ENCODE peak calls at places on chromosomes 5 and 9, in seven cellular contexts. K, V, I, F, N, B and A are unnamed samples.

GRCh38 chr5:79202076-79202475 is 33.9 kb upstream of the JMY start:
- DNase-seq in F (peak; percentile 36), B (no peak), K (no peak), I (no peak), N (no peak), V (no peak), A (no peak)

GRCh38 chr9:137156567-137157375 is 13.1 kb downstream of the LRRC26 start:
- DNase-seq in B (peak; percentile 61), I (no peak), K (peak; percentile 88), F (no peak), V (peak; percentile 70), N (no peak), A (peak; percentile 54)

GRCh38 chr5:139383275-139383992 is at the start of gene SLC23A1:
- DNase-seq in F (no peak), B (no peak), V (no peak), N (no peak), K (no peak), I (peak; percentile 56), A (no peak)

GRCh38 chr5:91787718-91788117 is 404.6 kb upstream of the ARRDC3 start:
- DNase-seq in K (no peak), N (no peak), F (no peak), B (no peak), V (no peak), I (no peak), A (no peak)

GRCh38 chr9:14412778-14413177 is 98.8 kb upstream of the NFIB start:
- DNase-seq in K (no peak), V (no peak), I (no peak), F (no peak), N (no peak), B (no peak), A (no peak)

GRCh38 chr5:127562252-127562651 is 44.8 kb downstream of the PRRC1 start:
- DNase-seq in F (no peak), V (peak; percentile 25), B (peak; percentile 55), I (no peak), N (no peak), K (no peak), A (peak; percentile 12)

GRCh38 chr9:104304925-104305324 is 199.1 kb upstream of the OR13F1 start:
- DNase-seq in I (no peak), V (no peak), N (no peak), B (peak; percentile 50), F (no peak), K (no peak), A (no peak)

GRCh38 chr5:53416144-53416730 is 64.2 kb upstream of the FST start:
- DNase-seq in K (no peak), F (peak; percentile 12), I (no peak), B (no peak), N (no peak), V (no peak), A (no peak)

GRCh38 chr9:137605146-137606004 is at the start of gene ARRDC1:
- DNase-seq in N (peak; percentile 92), K (peak; percentile 90), B (peak; percentile 96), F (peak; percentile 89), I (peak; percentile 99), V (peak; percentile 93), A (peak; percentile 96)

GRCh38 chr9:16268037-16269010 is 602.1 kb downstream of the BNC2 start:
- DNase-seq in I (no peak), V (peak; percentile 25), N (no peak), K (no peak), B (no peak), F (no peak), A (peak; percentile 90)

GRCh38 chr9:100379862-100380261 is 27.1 kb upstream of the TEX10 start:
- DNase-seq in V (no peak), B (no peak), N (no peak), I (no peak), F (no peak), K (no peak), A (no peak)

GRCh38 chr9:89175739-89176360 is 2.8 kb downstream of the SHC3 start:
- DNase-seq in I (no peak), K (no peak), N (no peak), V (no peak), B (no peak), F (no peak), A (peak; percentile 43)

GRCh38 chr5:84381501-84382362 is 2.9 kb downstream of the EDIL3 start:
- DNase-seq in N (peak; percentile 20), I (no peak), V (no peak), K (no peak), F (no peak), B (no peak), A (peak; percentile 35)

GRCh38 chr5:149735066-149735465 is 5.0 kb downstream of the PPARGC1B start:
- DNase-seq in V (no peak), B (no peak), F (no peak), I (no peak), K (no peak), N (no peak), A (no peak)

GRCh38 chr5:174283176-174283575 is 237.7 kb downstream of the NSG2 start:
- DNase-seq in B (no peak), K (no peak), I (no peak), F (no peak), N (no peak), V (no peak), A (no peak)

GRCh38 chr5:3333105-3333504 is 262.5 kb upstream of the IRX1 start:
- DNase-seq in K (no peak), B (no peak), V (no peak), F (no peak), N (no peak), I (peak; percentile 58), A (no peak)

GRCh38 chr5:171595801-171596231 is 176.4 kb downstream of the FGF18 start:
- DNase-seq in V (no peak), N (no peak), F (no peak), K (no peak), B (no peak), I (no peak), A (no peak)

GRCh38 chr9:86766912-86767311 is 180.4 kb downstream of the GAS1 start:
- DNase-seq in B (peak; percentile 45), I (no peak), N (peak; percentile 41), F (peak; percentile 75), K (no peak), V (peak; percentile 74), A (no peak)

GRCh38 chr5:132076983-132077382 is 3.4 kb downstream of the CSF2 start:
- DNase-seq in F (no peak), V (no peak), I (no peak), N (no peak), K (no peak), B (no peak), A (no peak)

GRCh38 chr9:131610231-131610761 is 65.0 kb downstream of the PRRT1B start:
- DNase-seq in K (no peak), V (no peak), F (no peak), B (no peak), N (peak; percentile 66), I (no peak), A (no peak)

GRCh38 chr9:86098793-86099694 is at the start of gene GOLM1:
- DNase-seq in K (peak; percentile 74), B (peak; percentile 89), I (peak; percentile 82), F (no peak), N (peak; percentile 29), V (peak; percentile 42), A (peak; percentile 80)

GRCh38 chr5:80884851-80885697 is 75.1 kb upstream of the RASGRF2 start:
- DNase-seq in F (no peak), B (no peak), N (no peak), K (no peak), V (no peak), I (no peak), A (no peak)

GRCh38 chr9:117929873-117930272 is 225.7 kb downstream of the TLR4 start:
- DNase-seq in B (no peak), V (no peak), K (no peak), F (no peak), N (no peak), I (no peak), A (no peak)

DNA sequence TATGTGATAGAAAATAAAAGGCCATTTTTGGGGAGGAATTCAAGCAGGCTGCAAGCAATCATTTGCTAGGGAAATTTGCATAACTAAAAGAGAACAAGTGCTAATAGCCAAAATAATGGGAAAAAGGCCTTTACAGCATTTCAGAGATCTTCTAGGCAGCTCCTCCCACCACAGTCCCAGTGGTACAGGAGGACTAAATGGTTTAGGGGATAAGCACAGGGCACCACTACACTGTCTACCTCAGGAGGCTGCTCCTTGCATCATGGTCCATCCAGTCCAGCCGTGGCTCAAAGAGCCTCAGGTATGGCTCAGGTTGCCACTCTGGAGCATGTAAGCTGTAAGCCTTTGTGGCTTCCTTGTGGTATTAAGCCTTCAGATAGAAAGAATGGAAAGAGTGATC is 485.6 kb downstream of the PDE4D start:
- DNase-seq in V (no peak), B (no peak), K (no peak), I (no peak), N (no peak), F (no peak), A (no peak)
- H3K9me3 ChIP-seq in V (no peaks in the 10 kb centered on the region), B (no peaks in the 10 kb centered on the region), K (peaks cover 21% of the 10 kb centered on the region), I (peaks cover 4% of the 10 kb centered on the region), N (no peaks in the 10 kb centered on the region), F (no peaks in the 10 kb centered on the region), A (peaks cover 4% of the 10 kb centered on the region)

GRCh38 chr5:11110128-11110527 is 349.1 kb upstream of the DAP start:
- DNase-seq in B (no peak), F (no peak), V (no peak), K (no peak), N (no peak), I (no peak), A (no peak)
- TF ChIP-seq CTCF in B (no peak), F (no peak), V (no peak), K (no peak), N (no peak), I (no peak), A (no peak)

DNA sequence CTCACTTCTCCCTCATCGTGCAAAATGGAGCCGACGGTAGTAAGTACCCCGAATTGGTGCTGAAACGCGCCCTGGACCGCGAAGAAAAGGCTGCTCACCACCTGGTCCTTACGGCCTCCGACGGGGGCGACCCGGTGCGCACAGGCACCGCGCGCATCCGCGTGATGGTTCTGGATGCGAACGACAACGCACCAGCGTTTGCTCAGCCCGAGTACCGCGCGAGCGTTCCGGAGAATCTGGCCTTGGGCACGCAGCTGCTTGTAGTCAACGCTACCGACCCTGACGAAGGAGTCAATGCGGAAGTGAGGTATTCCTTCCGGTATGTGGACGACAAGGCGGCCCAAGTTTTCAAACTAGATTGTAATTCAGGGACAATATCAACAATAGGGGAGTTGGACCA is 979 bp downstream of the PCDHGA12 start:
- DNase-seq in B (no peak), N (no peak), V (no peak), K (no peak), I (no peak), F (no peak), A (no peak)
- H3K9me3 ChIP-seq in B (peaks cover 34% of the 10 kb centered on the region), N (no peaks in the 10 kb centered on the region), V (no peaks in the 10 kb centered on the region), K (peaks cover 34% of the 10 kb centered on the region), I (peaks cover 54% of the 10 kb centered on the region), F (peaks cover 8% of the 10 kb centered on the region), A (peaks cover 9% of the 10 kb centered on the region)

DNA sequence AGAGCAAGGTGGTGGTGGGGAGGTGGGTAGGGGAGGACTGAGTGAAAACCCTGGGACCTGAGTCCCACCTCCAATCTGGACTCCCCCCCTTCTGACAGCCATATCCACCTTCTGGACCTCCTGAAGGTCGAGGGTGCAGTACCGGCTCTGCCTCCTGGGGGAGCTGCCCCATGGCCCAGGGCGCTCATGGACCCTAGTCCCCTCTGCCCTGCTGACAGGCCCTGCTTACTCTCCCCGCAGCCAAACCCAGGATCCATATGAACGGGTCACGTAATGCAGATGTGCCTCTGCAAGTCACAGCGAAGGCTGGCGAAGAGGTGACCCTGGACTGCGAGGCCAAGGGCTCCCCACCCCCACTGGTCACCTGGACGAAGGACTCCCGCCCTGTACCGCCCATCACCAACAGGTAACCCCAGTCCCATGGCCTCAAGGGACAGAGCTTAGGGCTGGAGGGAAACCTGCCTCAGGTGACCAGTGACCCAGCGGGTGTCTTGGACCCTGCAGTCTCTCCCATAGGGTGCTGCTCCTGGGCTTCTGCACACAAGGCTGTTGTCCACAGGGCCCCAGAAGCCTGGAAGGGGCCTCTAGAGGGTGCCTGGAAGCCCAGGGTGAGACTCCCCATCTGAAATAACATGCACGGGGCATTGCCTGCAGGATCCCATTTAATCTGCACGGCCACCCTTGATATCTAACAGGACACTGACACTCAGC is 61.7 kb downstream of the HMCN2 start:
- DNase-seq in F (no peak), V (no peak), B (peak; percentile 61), K (peak; percentile 92), N (peak; percentile 41), I (no peak), A (peak; percentile 74)
- TF ChIP-seq CTCF in F (no peak), V (no peak), B (peak; percentile 60), K (no peak), N (no peak), I (no peak), A (peak; percentile 74)